ENCODE peak calls at places on chromosomes 1 and 21, in nine cellular contexts. One of them, this sample, is unnamed.

GRCh38 chr21:35324372-35325220 is 275.5 kb upstream of the RUNX1 start:
- DNase-seq in IMR-90: peak
- DNase-seq in endothelial cell: no peak
- DNase-seq in psoas muscle: no peak
- DNase-seq in B cell: no peak
- DNase-seq in prostate gland: peak
- DNase-seq in heart left ventricle: no peak
- DNase-seq in dorsolateral prefrontal cortex: no peak
- DNase-seq in AG04450: no peak
- DNase-seq in this sample: no peak

GRCh38 chr21:32806810-32807386 is 35.3 kb upstream of the PAXBP1 start:
- DNase-seq in heart left ventricle: no peak
- DNase-seq in dorsolateral prefrontal cortex: no peak
- DNase-seq in IMR-90: peak
- DNase-seq in prostate gland: no peak
- DNase-seq in AG04450: no peak
- DNase-seq in endothelial cell: no peak
- DNase-seq in B cell: no peak
- DNase-seq in psoas muscle: no peak
- DNase-seq in this sample: no peak

GRCh38 chr1:47843059-47843458 is 154.1 kb downstream of the TRABD2B start:
- DNase-seq in prostate gland: no peak
- DNase-seq in heart left ventricle: no peak
- DNase-seq in psoas muscle: no peak
- DNase-seq in dorsolateral prefrontal cortex: no peak
- DNase-seq in AG04450: no peak
- DNase-seq in endothelial cell: no peak
- DNase-seq in IMR-90: no peak
- DNase-seq in B cell: no peak
- DNase-seq in this sample: no peak

GRCh38 chr1:92822907-92823306 is 8.9 kb upstream of the RPL5 start:
- DNase-seq in prostate gland: no peak
- DNase-seq in dorsolateral prefrontal cortex: no peak
- DNase-seq in endothelial cell: no peak
- DNase-seq in IMR-90: peak
- DNase-seq in AG04450: peak
- DNase-seq in psoas muscle: no peak
- DNase-seq in heart left ventricle: no peak
- DNase-seq in B cell: no peak
- DNase-seq in this sample: no peak

GRCh38 chr1:56867491-56867890 is 12.9 kb downstream of the C8A start:
- DNase-seq in B cell: no peak
- DNase-seq in AG04450: no peak
- DNase-seq in prostate gland: peak
- DNase-seq in IMR-90: no peak
- DNase-seq in psoas muscle: no peak
- DNase-seq in dorsolateral prefrontal cortex: no peak
- DNase-seq in heart left ventricle: no peak
- DNase-seq in endothelial cell: no peak
- DNase-seq in this sample: no peak

GRCh38 chr21:42028754-42029385 is 18.7 kb upstream of the ZBTB21 start:
- DNase-seq in IMR-90: no peak
- DNase-seq in endothelial cell: no peak
- DNase-seq in dorsolateral prefrontal cortex: no peak
- DNase-seq in prostate gland: no peak
- DNase-seq in AG04450: no peak
- DNase-seq in psoas muscle: no peak
- DNase-seq in B cell: no peak
- DNase-seq in heart left ventricle: no peak
- DNase-seq in this sample: no peak

GRCh38 chr21:44407493-44407892 is 47.8 kb upstream of the LRRC3 start:
- DNase-seq in psoas muscle: no peak
- DNase-seq in B cell: no peak
- DNase-seq in IMR-90: no peak
- DNase-seq in heart left ventricle: no peak
- DNase-seq in AG04450: no peak
- DNase-seq in endothelial cell: no peak
- DNase-seq in prostate gland: no peak
- DNase-seq in dorsolateral prefrontal cortex: peak
- DNase-seq in this sample: no peak

GRCh38 chr1:97013904-97014303 is 292.3 kb downstream of the PTBP2 start:
- DNase-seq in dorsolateral prefrontal cortex: no peak
- DNase-seq in prostate gland: no peak
- DNase-seq in heart left ventricle: no peak
- DNase-seq in AG04450: no peak
- DNase-seq in IMR-90: peak
- DNase-seq in endothelial cell: no peak
- DNase-seq in B cell: no peak
- DNase-seq in psoas muscle: no peak
- DNase-seq in this sample: no peak

GRCh38 chr1:209850342-209850979 is 22.7 kb downstream of the UTP25 start:
- DNase-seq in AG04450: no peak
- DNase-seq in dorsolateral prefrontal cortex: peak
- DNase-seq in heart left ventricle: peak
- DNase-seq in prostate gland: peak
- DNase-seq in endothelial cell: peak
- DNase-seq in B cell: peak
- DNase-seq in IMR-90: peak
- DNase-seq in psoas muscle: peak
- DNase-seq in this sample: peak
- TF ChIP-seq CTCF in AG04450: peak
- TF ChIP-seq CTCF in dorsolateral prefrontal cortex: peak
- TF ChIP-seq CTCF in heart left ventricle: peak
- TF ChIP-seq CTCF in prostate gland: peak
- TF ChIP-seq CTCF in endothelial cell: peak
- TF ChIP-seq CTCF in B cell: peak
- TF ChIP-seq CTCF in IMR-90: peak
- TF ChIP-seq CTCF in psoas muscle: peak
- TF ChIP-seq CTCF in this sample: peak

GRCh38 chr1:207897188-207897587 is 13.7 kb downstream of the CD34 start:
- DNase-seq in prostate gland: no peak
- DNase-seq in AG04450: no peak
- DNase-seq in psoas muscle: no peak
- DNase-seq in heart left ventricle: no peak
- DNase-seq in B cell: no peak
- DNase-seq in IMR-90: no peak
- DNase-seq in dorsolateral prefrontal cortex: no peak
- DNase-seq in endothelial cell: no peak
- DNase-seq in this sample: no peak
- TF ChIP-seq CTCF in prostate gland: peak
- TF ChIP-seq CTCF in AG04450: peak
- TF ChIP-seq CTCF in psoas muscle: peak
- TF ChIP-seq CTCF in heart left ventricle: peak
- TF ChIP-seq CTCF in B cell: peak
- TF ChIP-seq CTCF in IMR-90: peak
- TF ChIP-seq CTCF in dorsolateral prefrontal cortex: peak
- TF ChIP-seq CTCF in endothelial cell: no peak
- TF ChIP-seq CTCF in this sample: peak

GRCh38 chr1:78607334-78607927 is 12.8 kb upstream of the IFI44L start:
- DNase-seq in dorsolateral prefrontal cortex: no peak
- DNase-seq in psoas muscle: no peak
- DNase-seq in heart left ventricle: no peak
- DNase-seq in B cell: no peak
- DNase-seq in prostate gland: no peak
- DNase-seq in IMR-90: peak
- DNase-seq in AG04450: no peak
- DNase-seq in endothelial cell: no peak
- DNase-seq in this sample: no peak
- TF ChIP-seq CTCF in dorsolateral prefrontal cortex: peak
- TF ChIP-seq CTCF in psoas muscle: peak
- TF ChIP-seq CTCF in heart left ventricle: peak
- TF ChIP-seq CTCF in B cell: no peak
- TF ChIP-seq CTCF in prostate gland: peak
- TF ChIP-seq CTCF in IMR-90: peak
- TF ChIP-seq CTCF in AG04450: peak
- TF ChIP-seq CTCF in endothelial cell: peak
- TF ChIP-seq CTCF in this sample: peak

DNA sequence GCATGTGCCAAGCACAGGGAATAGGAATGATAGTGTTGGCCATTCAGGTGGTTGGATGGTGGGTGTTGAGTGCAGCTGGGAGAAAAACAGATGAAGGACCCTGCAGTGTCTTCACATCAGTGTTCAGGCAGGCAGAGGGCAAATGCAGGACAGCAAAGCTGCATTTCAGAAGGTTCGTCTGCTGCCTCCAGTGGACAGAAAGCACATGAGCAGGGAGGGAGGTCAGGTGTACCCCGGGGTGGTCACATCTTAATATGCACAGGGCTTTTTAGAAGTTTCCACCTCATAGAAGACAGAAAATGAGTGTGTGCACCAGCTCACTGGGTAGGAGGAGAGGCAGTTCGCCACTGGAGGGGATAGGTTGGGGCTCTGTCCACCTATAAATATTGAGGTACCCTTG is 184.9 kb downstream of the SLC35F3 start:
- DNase-seq in endothelial cell: peak
- DNase-seq in prostate gland: no peak
- DNase-seq in B cell: no peak
- DNase-seq in IMR-90: no peak
- DNase-seq in psoas muscle: no peak
- DNase-seq in dorsolateral prefrontal cortex: no peak
- DNase-seq in heart left ventricle: no peak
- DNase-seq in AG04450: no peak
- DNase-seq in this sample: peak
- TF ChIP-seq CTCF in endothelial cell: peak
- TF ChIP-seq CTCF in prostate gland: no peak
- TF ChIP-seq CTCF in B cell: no peak
- TF ChIP-seq CTCF in IMR-90: no peak
- TF ChIP-seq CTCF in psoas muscle: no peak
- TF ChIP-seq CTCF in dorsolateral prefrontal cortex: no peak
- TF ChIP-seq CTCF in heart left ventricle: no peak
- TF ChIP-seq CTCF in AG04450: peak
- TF ChIP-seq CTCF in this sample: peak

GRCh38 chr1:231019711-231020110 is 20.3 kb downstream of the FAM89A start:
- DNase-seq in prostate gland: no peak
- DNase-seq in heart left ventricle: no peak
- DNase-seq in dorsolateral prefrontal cortex: no peak
- DNase-seq in psoas muscle: no peak
- DNase-seq in B cell: no peak
- DNase-seq in endothelial cell: no peak
- DNase-seq in IMR-90: no peak
- DNase-seq in AG04450: no peak
- DNase-seq in this sample: no peak
- TF ChIP-seq CTCF in prostate gland: no peak
- TF ChIP-seq CTCF in heart left ventricle: no peak
- TF ChIP-seq CTCF in dorsolateral prefrontal cortex: no peak
- TF ChIP-seq CTCF in psoas muscle: no peak
- TF ChIP-seq CTCF in B cell: no peak
- TF ChIP-seq CTCF in endothelial cell: no peak
- TF ChIP-seq CTCF in IMR-90: no peak
- TF ChIP-seq CTCF in AG04450: no peak
- TF ChIP-seq CTCF in this sample: no peak

DNA sequence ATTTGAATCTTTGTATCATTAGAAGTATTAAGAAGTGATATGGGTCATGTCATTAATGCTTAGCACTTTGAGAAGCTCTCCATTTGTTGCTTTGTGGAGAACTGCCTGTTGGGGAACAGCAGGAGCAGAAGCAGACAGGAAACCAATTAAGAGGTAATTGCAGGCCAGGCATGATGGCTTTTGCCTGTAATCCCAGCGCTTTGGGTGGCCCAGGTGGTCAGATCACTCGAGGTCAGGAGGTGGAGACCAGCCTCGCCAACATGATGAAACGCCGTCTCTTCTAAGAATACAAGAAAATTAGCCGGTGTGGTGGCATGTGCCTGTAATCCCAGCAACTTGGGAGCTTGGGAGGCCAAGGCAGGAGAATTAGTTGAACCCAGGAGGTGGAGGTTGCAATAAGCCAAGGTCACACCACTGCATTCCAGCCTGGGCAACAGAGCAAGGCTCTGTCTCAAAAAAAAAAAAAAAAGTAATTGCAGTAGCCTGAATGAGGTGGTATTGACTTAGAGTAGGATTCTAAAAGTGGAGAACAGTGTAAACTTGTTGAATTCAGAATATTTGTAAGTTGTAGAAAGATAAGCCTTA is 57.8 kb upstream of the FASLG start:
- DNase-seq in endothelial cell: no peak
- DNase-seq in IMR-90: no peak
- DNase-seq in heart left ventricle: no peak
- DNase-seq in B cell: no peak
- DNase-seq in psoas muscle: no peak
- DNase-seq in AG04450: no peak
- DNase-seq in dorsolateral prefrontal cortex: no peak
- DNase-seq in prostate gland: no peak
- DNase-seq in this sample: no peak
- TF ChIP-seq CTCF in endothelial cell: no peak
- TF ChIP-seq CTCF in IMR-90: no peak
- TF ChIP-seq CTCF in heart left ventricle: no peak
- TF ChIP-seq CTCF in B cell: no peak
- TF ChIP-seq CTCF in psoas muscle: no peak
- TF ChIP-seq CTCF in AG04450: no peak
- TF ChIP-seq CTCF in dorsolateral prefrontal cortex: no peak
- TF ChIP-seq CTCF in prostate gland: no peak
- TF ChIP-seq CTCF in this sample: no peak

DNA sequence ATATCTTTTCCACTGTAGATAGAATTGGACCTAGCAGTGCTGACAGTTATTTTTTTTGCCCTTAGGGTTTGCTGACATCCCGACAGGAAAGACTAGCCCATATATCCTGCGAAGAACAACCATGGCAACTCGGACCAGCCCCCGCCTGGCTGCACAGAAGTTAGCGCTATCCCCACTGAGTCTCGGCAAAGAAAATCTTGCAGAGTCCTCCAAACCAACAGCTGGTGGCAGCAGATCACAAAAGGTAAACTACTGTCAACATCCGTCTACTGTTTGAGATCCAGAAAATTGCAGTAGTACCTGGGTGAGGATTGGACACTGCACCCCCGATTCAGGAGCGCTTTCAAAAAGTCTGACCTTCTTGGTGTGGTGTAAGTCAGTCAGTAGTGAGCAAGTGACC is 55.8 kb downstream of the CENPF start:
- DNase-seq in heart left ventricle: no peak
- DNase-seq in dorsolateral prefrontal cortex: no peak
- DNase-seq in B cell: no peak
- DNase-seq in endothelial cell: peak
- DNase-seq in AG04450: no peak
- DNase-seq in prostate gland: no peak
- DNase-seq in psoas muscle: no peak
- DNase-seq in IMR-90: peak
- DNase-seq in this sample: no peak
- TF ChIP-seq CTCF in heart left ventricle: no peak
- TF ChIP-seq CTCF in dorsolateral prefrontal cortex: peak
- TF ChIP-seq CTCF in B cell: no peak
- TF ChIP-seq CTCF in endothelial cell: no peak
- TF ChIP-seq CTCF in AG04450: peak
- TF ChIP-seq CTCF in prostate gland: no peak
- TF ChIP-seq CTCF in psoas muscle: no peak
- TF ChIP-seq CTCF in IMR-90: peak
- TF ChIP-seq CTCF in this sample: no peak

GRCh38 chr1:32893198-32894018 is 7.1 kb downstream of the HPCA start:
- DNase-seq in B cell: no peak
- DNase-seq in dorsolateral prefrontal cortex: no peak
- DNase-seq in prostate gland: peak
- DNase-seq in IMR-90: peak
- DNase-seq in psoas muscle: peak
- DNase-seq in endothelial cell: no peak
- DNase-seq in heart left ventricle: peak
- DNase-seq in AG04450: no peak
- DNase-seq in this sample: peak
- TF ChIP-seq CTCF in B cell: peak
- TF ChIP-seq CTCF in dorsolateral prefrontal cortex: peak
- TF ChIP-seq CTCF in prostate gland: no peak
- TF ChIP-seq CTCF in IMR-90: no peak
- TF ChIP-seq CTCF in psoas muscle: no peak
- TF ChIP-seq CTCF in endothelial cell: peak
- TF ChIP-seq CTCF in heart left ventricle: peak
- TF ChIP-seq CTCF in AG04450: peak
- TF ChIP-seq CTCF in this sample: peak